ENCODE peak calls at places on chromosomes 13 and 19, in four cellular contexts. G, O, W and L are unnamed samples.

GRCh38 chr13:107941345-107942029 is 273.8 kb downstream of the LIG4 start:
- DNase-seq in G (no peak), O (no peak), W (no peak), L (no peak)

GRCh38 chr13:46341112-46341711 is 45.8 kb downstream of the RUBCNL start:
- DNase-seq in O (no peak), G (no peak), W (peak; percentile 50), L (peak; percentile 69)

GRCh38 chr13:102999498-102999897 is 66.7 kb downstream of the SLC10A2 start:
- DNase-seq in W (no peak), G (no peak), O (no peak), L (no peak)

GRCh38 chr19:11281336-11282049 is 14.5 kb upstream of the TSPAN16 start:
- DNase-seq in G (no peak), W (no peak), O (no peak), L (peak; percentile 43)

GRCh38 chr13:99308481-99309087 is 1.4 kb upstream of the GPR183 start:
- DNase-seq in W (peak; percentile 63), G (no peak), O (no peak), L (peak; percentile 86)

GRCh38 chr13:71602327-71602726 is 264.7 kb downstream of the DACH1 start:
- DNase-seq in O (no peak), G (no peak), W (no peak), L (no peak)

GRCh38 chr13:47680752-47681151 is 320.3 kb downstream of the SUCLA2 start:
- DNase-seq in O (no peak), W (peak; percentile 50), G (no peak), L (peak; percentile 57)

GRCh38 chr13:20713751-20714150 is 10.3 kb downstream of the IL17D start:
- DNase-seq in O (no peak), G (no peak), W (peak; percentile 39), L (peak; percentile 23)

GRCh38 chr19:33193864-33194362 is at the start of gene LRP3:
- DNase-seq in O (no peak), G (no peak), W (peak; percentile 11), L (peak; percentile 34)

GRCh38 chr19:47209323-47210179 is 21.4 kb downstream of the BBC3 start:
- DNase-seq in W (peak; percentile 76), O (peak; percentile 43), G (no peak), L (peak; percentile 89)

GRCh38 chr19:2294377-2295335 is 12.7 kb upstream of the PEAK3 start:
- DNase-seq in O (no peak), G (no peak), W (peak; percentile 54), L (no peak)

GRCh38 chr19:46967578-46968018 is 52.0 kb upstream of the NPAS1 start:
- DNase-seq in W (no peak), G (no peak), O (no peak), L (no peak)

GRCh38 chr19:52336117-52336811 is at the start of gene ZNF610:
- DNase-seq in G (peak; percentile 66), O (peak; percentile 88), W (peak; percentile 88), L (peak; percentile 87)
- H3K4me2 ChIP-seq in G (peak within 1 kb of the TSS; percentile 74), O (peak within 1 kb of the TSS; percentile 81), W (peak within 1 kb of the TSS; percentile 97), L (peak within 1 kb of the TSS; percentile 94)

GRCh38 chr19:35140898-35141626 is 2.0 kb upstream of the FXYD7 start:
- DNase-seq in W (peak; percentile 86), O (peak; percentile 98), G (peak; percentile 87), L (peak; percentile 85)
- H2BK15ac ChIP-seq in W (no peak overlapping the region), O (no peak overlapping the region), G (no peak overlapping the region), L (no peak overlapping the region)

GRCh38 chr19:13906525-13906904 is 514 bp downstream of the CC2D1A start:
- DNase-seq in O (no peak), W (no peak), G (no peak), L (no peak)

GRCh38 chr19:13908674-13909073 is 2.7 kb downstream of the CC2D1A start:
- DNase-seq in O (no peak), W (no peak), G (no peak), L (no peak)

GRCh38 chr19:13906910-13907309 is 909 bp downstream of the CC2D1A start:
- DNase-seq in O (no peak), W (no peak), G (no peak), L (no peak)

GRCh38 chr19:13902993-13903555 is 2.8 kb downstream of the BRME1 start:
- DNase-seq in O (no peak), W (no peak), G (no peak), L (peak; percentile 18)

DNA sequence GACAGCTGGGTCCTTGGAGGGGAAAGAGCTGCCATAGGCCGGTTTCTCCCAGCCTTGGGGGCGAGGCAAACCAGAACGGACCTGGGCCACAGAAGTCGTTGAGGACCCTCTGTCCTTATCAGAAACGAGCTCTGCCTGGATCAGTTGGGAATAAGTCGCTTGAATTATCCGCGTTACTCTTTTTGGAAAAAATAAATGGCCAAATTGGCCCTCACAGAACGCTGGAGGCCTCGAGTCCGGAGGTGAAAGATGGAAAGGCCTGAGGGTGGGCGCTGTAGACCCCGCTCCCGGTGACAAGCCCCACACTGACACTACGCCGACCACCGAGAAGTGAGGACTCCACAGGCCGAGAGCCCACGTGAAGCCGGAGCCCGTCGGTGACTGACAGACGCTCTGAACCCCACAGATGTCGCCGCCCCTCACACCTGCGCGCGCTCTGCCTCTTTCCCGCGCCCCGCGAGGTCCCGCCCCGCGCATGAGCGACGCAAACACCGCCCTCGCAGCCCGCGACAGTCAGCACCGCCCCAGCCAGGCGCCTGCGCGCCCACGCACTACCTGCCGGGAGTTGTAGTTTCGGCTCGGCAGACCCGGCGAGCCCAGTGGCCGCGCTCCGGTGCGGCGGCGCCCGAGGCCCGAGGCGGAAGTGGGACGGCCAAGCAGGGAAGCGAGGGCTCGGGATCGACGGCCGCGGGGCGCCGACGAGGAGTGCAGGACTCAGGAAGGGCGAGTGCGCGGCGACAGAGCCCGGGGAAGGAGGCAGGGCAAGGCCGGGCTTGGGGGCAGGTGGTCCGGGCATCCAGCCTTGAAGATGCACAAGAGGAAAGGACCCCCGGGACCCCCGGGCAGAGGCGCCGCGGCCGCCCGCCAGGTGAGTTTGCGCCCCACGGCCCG is at the start of the genes BRME1 and CC2D1A:
- DNase-seq in G (peak; percentile 71), W (peak; percentile 75), O (peak; percentile 94), L (peak; percentile 83)
- H3K27ac ChIP-seq in G (no peak within 1 kb of the TSS), W (peak within 1 kb of the TSS; percentile 79), O (no peak within 1 kb of the TSS), L (no peak within 1 kb of the TSS)

DNA sequence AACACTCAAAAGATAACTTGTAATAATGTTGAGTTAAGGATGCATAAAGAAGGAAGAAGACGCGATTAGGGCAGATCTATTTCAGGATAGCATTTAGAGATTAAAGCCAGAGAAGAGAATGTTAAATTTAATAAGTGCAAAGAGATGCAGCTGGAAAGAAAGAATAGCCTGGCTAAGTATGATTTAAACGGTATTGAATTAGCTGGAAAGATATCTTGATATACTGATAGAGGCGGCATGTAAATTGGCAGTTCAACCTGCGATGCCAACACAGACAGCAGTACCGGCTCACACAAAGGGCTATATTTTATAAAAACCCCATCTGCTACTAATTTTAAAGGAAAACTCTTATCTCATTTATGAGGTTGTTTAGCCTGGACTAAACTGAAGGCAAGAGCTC is 121.4 kb downstream of the ENOX1 start:
- DNase-seq in G (no peak), O (no peak), W (no peak), L (no peak)
- H3K4me2 ChIP-seq in G (no peak overlapping the region), O (no peak overlapping the region), W (no peak overlapping the region), L (no peak overlapping the region)

GRCh38 chr19:3361384-3362216 is 4.8 kb upstream of the NFIC start:
- DNase-seq in O (no peak), G (no peak), W (no peak), L (peak; percentile 44)
- H2BK15ac ChIP-seq in O (no peak overlapping the region), G (no peak overlapping the region), W (no peak overlapping the region), L (peak overlapping the region; percentile 76)

GRCh38 chr19:3954107-3954506 is 16.8 kb downstream of the DAPK3 start:
- DNase-seq in O (no peak), G (no peak), W (no peak), L (no peak)

GRCh38 chr19:3949294-3949693 is 16.4 kb downstream of the NMRK2 start:
- DNase-seq in G (no peak), O (no peak), W (no peak), L (no peak)

GRCh38 chr19:3949997-3950859 is 17.4 kb downstream of the NMRK2 start:
- DNase-seq in W (no peak), O (no peak), G (no peak), L (no peak)

GRCh38 chr19:3955688-3956087 is 15.2 kb downstream of the DAPK3 start:
- DNase-seq in G (no peak), O (peak; percentile 19), W (no peak), L (no peak)

DNA sequence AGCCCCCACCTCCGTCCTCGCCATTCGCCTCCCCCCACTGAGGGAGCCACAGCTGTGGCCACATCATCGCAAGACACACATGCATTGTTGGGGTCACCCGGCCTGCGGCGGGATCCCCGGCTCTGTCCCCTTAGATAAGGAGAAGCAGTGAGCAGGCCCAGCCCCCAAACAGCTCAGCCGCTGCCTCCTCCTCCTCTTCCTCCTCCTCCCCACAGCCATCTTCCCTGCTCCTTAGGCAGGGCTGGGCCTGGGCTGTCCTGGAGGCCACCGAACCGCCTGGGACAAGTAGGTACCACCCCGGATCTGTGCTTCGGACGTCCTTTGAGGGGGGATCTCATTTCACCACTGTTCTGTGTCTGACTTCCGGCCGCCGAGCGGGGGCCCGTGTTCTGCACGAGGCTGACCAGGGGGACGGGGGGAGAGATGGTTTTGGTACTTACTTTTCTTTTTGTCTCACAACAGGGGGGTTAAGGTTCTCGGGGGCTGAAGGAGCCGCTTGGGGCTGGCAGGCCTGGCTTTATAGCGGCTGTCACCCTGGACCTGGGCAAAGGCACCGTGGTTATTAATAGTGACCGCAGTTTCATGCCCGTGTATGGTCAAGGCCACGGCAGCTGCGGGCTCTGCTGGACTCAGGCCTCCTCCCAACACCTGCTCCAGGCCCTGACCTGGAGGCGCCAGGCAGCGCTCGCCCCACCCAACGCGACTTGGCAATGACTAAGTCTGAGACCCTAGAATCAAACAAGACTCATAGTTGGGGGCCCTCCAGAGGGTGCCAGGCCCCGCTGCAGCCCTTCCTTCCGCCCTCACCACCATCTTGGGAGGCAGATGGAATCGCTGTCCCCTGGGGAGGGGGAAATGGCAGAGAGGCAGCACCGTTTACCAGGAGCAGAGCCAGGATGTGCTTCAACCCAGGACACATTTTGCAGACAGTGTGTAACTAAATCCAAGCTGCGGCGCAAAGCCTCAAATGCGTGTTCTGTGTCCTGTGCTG is 18.3 kb downstream of the NMRK2 start:
- DNase-seq in O (no peak), W (no peak), G (no peak), L (no peak)
- H3K27ac ChIP-seq in O (no peak overlapping the region), W (no peak overlapping the region), G (peak overlapping the region; percentile 27), L (no peak overlapping the region)